ENCODE peak calls at places on chromosome X, in ten cellular contexts. R, W, E, Z, K, Q, L, D, V and N are unnamed samples.

GRCh38 chrX:38799995-38800394 is 1.3 kb upstream of the MID1IP1 start:
- DNase-seq in K (no peak), Q (no peak), W (no peak), D (no peak), E (no peak), R (no peak), V (no peak), L (no peak), Z (no peak), N (no peak)

GRCh38 chrX:151359931-151360871 is 36.8 kb upstream of the VMA21 start:
- DNase-seq in L (peak; percentile 1), Z (no peak), K (peak; percentile 15), V (peak; percentile 20), D (no peak), W (peak; percentile 5), R (peak; percentile 61), Q (peak; percentile 53), E (peak; percentile 25), N (no peak)

GRCh38 chrX:123860983-123861382 is 1.1 kb downstream of the XIAP start:
- DNase-seq in V (no peak), Z (no peak), E (no peak), D (peak; percentile 4), R (no peak), K (peak; percentile 28), Q (no peak), W (peak; percentile 32), L (peak; percentile 46), N (no peak)

GRCh38 chrX:119072771-119073170 is at the start of gene CT47C1:
- DNase-seq in K (no peak), E (no peak), W (peak; percentile 5), L (peak; percentile 1), D (no peak), Z (no peak), R (no peak), V (no peak), Q (no peak), N (no peak)

GRCh38 chrX:81662381-81662780 is 460.5 kb downstream of the SH3BGRL start:
- DNase-seq in Z (no peak), R (no peak), K (no peak), V (no peak), E (no peak), Q (no peak), D (no peak), W (no peak), L (no peak), N (no peak)

GRCh38 chrX:125710403-125711062 is 390.9 kb downstream of the TEX13C start:
- DNase-seq in R (no peak), Q (no peak), L (no peak), W (no peak), K (no peak), E (no peak), D (no peak), V (no peak), Z (no peak), N (no peak)

GRCh38 chrX:78945186-78945912 is at the start of gene P2RY10:
- DNase-seq in K (no peak), E (no peak), L (no peak), W (no peak), D (no peak), Z (no peak), R (no peak), V (no peak), Q (no peak), N (no peak)

GRCh38 chrX:49193542-49193964 is 6.4 kb downstream of the SYP start:
- DNase-seq in L (no peak), D (no peak), K (no peak), V (no peak), W (no peak), R (no peak), E (no peak), Q (no peak), Z (no peak), N (no peak)

DNA sequence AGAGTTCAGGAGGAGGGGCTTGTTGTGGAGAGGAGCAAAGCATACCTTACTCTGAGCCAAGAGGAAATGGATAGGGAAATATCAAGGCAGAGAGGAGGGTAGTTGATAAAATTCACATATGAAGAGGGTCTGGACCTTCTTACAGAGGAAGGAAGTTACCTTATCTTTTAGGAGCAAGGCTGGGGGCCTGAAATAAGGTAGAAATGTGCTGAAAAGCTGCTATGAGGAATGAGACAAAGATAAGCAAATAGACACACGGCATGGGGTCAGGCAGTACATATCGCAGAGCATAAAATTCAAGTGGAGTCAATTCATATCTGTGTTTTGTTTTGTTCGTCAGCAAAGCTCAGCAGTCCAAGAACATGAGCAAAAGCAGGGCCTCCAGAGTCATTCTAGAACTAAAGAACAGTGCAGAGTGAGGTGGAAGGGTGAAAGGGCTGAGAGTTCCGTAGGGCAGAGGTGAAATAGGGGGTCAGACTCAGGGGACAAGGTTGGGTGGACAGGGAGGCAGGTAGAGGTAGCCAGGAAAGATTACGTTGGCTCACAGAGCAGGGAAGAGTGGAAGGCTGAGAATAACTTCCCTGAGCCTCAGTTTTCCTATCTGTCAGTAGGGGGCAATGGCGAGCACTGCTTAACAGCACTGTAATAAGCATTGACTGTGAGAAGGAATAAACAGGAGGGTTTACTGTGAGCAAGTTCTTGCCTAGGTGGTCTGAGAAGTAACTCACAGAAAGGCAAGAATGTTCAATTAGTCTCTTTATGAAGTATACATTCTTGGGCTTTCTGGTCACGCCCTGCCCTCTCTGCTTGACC is 9.2 kb downstream of the VSIG4 start:
- DNase-seq in W (peak; percentile 49), E (no peak), Q (peak; percentile 15), Z (no peak), R (no peak), L (no peak), K (peak; percentile 40), D (no peak), V (no peak), N (no peak)
- TF ChIP-seq CTCF in W (peak; percentile 75), E (peak; percentile 44), Q (peak; percentile 59), Z (peak; percentile 67), R (peak; percentile 34), L (peak; percentile 37), K (peak; percentile 53), D (no peak), V (no peak), N (peak; percentile 11)

DNA sequence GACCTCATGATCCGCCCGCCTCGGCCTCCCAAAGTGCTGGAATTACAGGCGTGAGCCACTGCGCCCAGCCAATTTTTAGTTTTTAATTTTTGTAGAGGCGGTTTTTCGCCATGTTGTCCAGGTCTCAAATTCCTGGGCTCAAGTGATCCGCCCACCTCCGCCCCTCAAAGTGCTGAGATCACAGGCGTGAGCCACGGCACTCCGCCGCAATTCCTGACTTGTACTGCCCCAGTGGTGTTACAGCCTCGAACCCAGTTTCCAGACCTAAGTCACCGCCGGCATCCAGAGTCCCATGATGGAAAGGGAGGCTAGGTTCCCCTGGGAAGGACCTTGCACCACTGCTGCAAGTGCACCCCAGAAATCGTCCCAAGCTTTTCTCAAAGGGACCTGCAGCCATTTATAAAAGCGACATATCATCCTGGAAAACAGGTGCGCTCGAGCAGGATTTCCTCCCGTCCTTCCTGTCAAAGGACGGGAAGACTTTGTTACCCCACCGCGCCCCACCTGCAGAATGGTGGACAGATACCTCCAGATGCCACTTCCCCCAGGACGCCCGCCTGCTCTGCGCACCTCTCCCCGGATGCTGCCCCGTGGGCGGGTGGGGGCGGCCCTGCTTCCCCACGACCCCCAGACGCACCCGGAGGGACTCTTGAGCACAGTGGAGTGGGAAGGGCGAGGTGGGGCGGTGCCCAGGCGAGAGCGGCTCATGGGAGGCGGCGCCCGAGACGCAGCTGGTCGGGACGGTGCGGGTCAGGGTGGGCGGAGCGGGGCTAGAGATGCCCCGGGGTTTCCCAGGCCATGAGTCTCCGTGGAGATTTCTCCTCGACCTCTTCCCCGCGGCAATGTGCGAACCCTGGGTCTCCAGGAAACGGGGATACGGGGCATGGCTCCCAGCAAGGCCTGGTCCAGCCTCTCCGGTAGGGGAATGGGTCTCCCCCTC is 959 bp upstream of the RPL10 start:
- DNase-seq in L (peak; percentile 60), R (peak; percentile 92), D (no peak), W (peak; percentile 71), V (peak; percentile 80), K (peak; percentile 63), Z (peak; percentile 81), E (peak; percentile 77), Q (peak; percentile 52), N (no peak)
- H3K4me3 ChIP-seq in L (peak overlapping the region; percentile 58), R (peak overlapping the region; percentile 34), D (peak overlapping the region; percentile 62), W (peak overlapping the region; percentile 71), V (peak overlapping the region; percentile 36), K (peak overlapping the region; percentile 84), Z (peak overlapping the region; percentile 76), E (peak overlapping the region; percentile 58), Q (peak overlapping the region; percentile 39), N (peak overlapping the region; percentile 60)

DNA sequence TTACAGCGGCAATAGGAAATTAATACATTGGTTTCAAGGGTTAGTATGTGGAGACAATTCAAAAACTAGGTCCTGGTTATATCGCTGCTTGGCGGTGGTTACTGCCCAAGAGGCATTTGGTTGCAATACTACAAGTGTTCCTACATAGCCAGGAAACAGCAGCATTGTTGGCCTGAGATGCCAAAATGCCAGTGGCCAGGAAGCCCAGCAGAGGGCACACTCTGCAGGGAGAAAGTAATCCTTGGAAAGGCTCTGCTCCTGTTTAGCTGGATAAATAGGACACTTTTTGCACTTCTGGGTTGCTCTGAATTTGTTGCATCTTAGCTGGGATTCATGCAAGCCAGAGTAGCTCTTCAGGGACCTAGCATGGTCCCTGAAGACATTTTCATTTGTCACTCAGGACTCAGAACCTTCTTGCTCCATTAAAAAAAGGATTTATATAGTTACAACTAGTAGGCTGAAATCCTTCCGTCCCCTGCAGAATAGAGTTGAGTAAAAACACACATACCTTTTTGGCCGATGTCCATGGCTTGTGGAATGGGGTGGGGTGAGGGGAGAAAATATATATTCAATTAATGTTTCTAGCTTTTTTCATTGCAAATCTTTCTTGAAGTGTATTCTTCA is 8.1 kb upstream of the GPR119 start:
- DNase-seq in K (peak; percentile 49), R (no peak), E (peak; percentile 25), W (peak; percentile 59), Z (no peak), L (peak; percentile 50), Q (peak; percentile 63), V (no peak), D (peak; percentile 13), N (no peak)
- TF ChIP-seq CTCF in K (peak; percentile 79), R (peak; percentile 42), E (peak; percentile 73), W (peak; percentile 72), Z (peak; percentile 69), L (peak; percentile 78), Q (peak; percentile 71), V (no peak), D (peak; percentile 48), N (peak; percentile 63)

GRCh38 chrX:130299279-130300009 is 30.7 kb upstream of the ZNF280C start:
- DNase-seq in D (no peak), V (no peak), K (no peak), E (peak; percentile 15), R (no peak), Z (no peak), W (no peak), Q (peak; percentile 1), L (no peak), N (no peak)

GRCh38 chrX:130296743-130297142 is 28.0 kb upstream of the ZNF280C start:
- DNase-seq in L (peak; percentile 63), W (peak; percentile 23), K (peak; percentile 18), Z (no peak), V (no peak), Q (no peak), E (no peak), R (no peak), D (no peak), N (no peak)

GRCh38 chrX:130295519-130296314 is 27.0 kb upstream of the ZNF280C start:
- DNase-seq in W (peak; percentile 15), L (peak; percentile 41), V (no peak), K (peak; percentile 36), R (no peak), Q (no peak), Z (no peak), D (no peak), E (no peak), N (no peak)

GRCh38 chrX:130301405-130301804 is 32.7 kb upstream of the ZNF280C start:
- DNase-seq in W (no peak), K (no peak), R (no peak), L (no peak), Z (no peak), D (no peak), V (no peak), E (no peak), Q (no peak), N (no peak)

DNA sequence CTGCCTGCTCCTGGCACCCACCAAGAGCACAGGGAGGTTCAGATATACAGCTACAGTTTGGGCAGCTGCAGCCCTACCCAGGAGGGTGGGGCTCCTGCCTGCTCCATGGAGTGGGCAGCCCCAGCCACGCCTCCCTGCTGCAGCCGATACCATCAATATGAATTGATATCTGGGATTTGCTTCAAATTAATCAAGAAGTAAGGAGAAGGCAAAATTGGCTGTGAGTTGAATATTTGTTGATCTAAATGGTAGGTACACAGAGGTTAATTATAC is 31.2 kb upstream of the ZNF280C start:
- DNase-seq in Z (no peak), W (no peak), K (no peak), D (no peak), R (no peak), E (no peak), L (no peak), V (no peak), Q (no peak), N (no peak)
- H3K4me3 ChIP-seq in Z (no peak overlapping the region), W (no peak overlapping the region), K (no peak overlapping the region), D (no peak overlapping the region), R (no peak overlapping the region), E (peak overlapping the region; percentile 17), L (no peak overlapping the region), V (no peak overlapping the region), Q (no peak overlapping the region), N (no peak overlapping the region)